ENCODE peak calls at places on chromosomes 13 and 19, in five cellular contexts. Y is K562, Z is H1, J is HepG2, M is GM12878. H is an unnamed sample.

GRCh38 chr19:18339703-18340102 is 695 bp upstream of the PGPEP1 start:
- DNase-seq in M (no peak), Z (peak; percentile 61), J (no peak), Y (peak; percentile 64), H (peak; percentile 50)

GRCh38 chr13:45511310-45512147 is 46.8 kb downstream of the COG3 start:
- DNase-seq in J (peak; percentile 72), Y (peak; percentile 37), Z (no peak), M (peak; percentile 24), H (peak; percentile 60)

GRCh38 chr13:34371645-34372044 is 553.7 kb downstream of the RFC3 start:
- DNase-seq in J (no peak), M (no peak), Z (no peak), Y (no peak), H (no peak)

GRCh38 chr13:30864352-30865130 is 41.5 kb upstream of the MEDAG start:
- DNase-seq in Y (no peak), M (no peak), Z (no peak), J (no peak), H (peak; percentile 71)

GRCh38 chr19:43438291-43439162 is 23.8 kb downstream of the TEX101 start:
- DNase-seq in Y (no peak), Z (no peak), J (no peak), M (no peak), H (peak; percentile 80)

GRCh38 chr13:99805361-99805760 is 166.2 kb downstream of the ZIC5 start:
- DNase-seq in Z (peak; percentile 51), Y (no peak), M (no peak), J (no peak), H (no peak)

GRCh38 chr13:50529154-50529882 is 314.2 kb downstream of the DLEU7 start:
- DNase-seq in Z (no peak), M (no peak), J (no peak), Y (no peak), H (peak; percentile 37)

GRCh38 chr19:10010247-10010691 is at the start of gene COL5A3:
- DNase-seq in Z (peak; percentile 61), J (no peak), Y (peak; percentile 39), M (no peak), H (peak; percentile 51)

GRCh38 chr19:28044477-28044876 is 1168.5 kb downstream of the UQCRFS1 start:
- DNase-seq in Z (no peak), J (no peak), Y (no peak), M (no peak), H (no peak)

GRCh38 chr19:33771308-33772101 is 25.2 kb upstream of the KCTD15 start:
- DNase-seq in Z (peak; percentile 89), Y (peak; percentile 86), M (no peak), J (peak; percentile 50), H (peak; percentile 92)

GRCh38 chr19:40242480-40242879 is 16.0 kb upstream of the CCNP start:
- DNase-seq in Z (no peak), J (no peak), M (no peak), Y (no peak), H (no peak)

GRCh38 chr19:48368942-48369341 is 4.8 kb downstream of the SYNGR4 start:
- DNase-seq in J (no peak), Y (no peak), Z (no peak), M (no peak), H (no peak)

GRCh38 chr19:53161123-53161522 is 2.3 kb upstream of the ZNF347 start:
- DNase-seq in Y (peak; percentile 80), M (no peak), J (no peak), Z (no peak), H (no peak)

GRCh38 chr19:53160350-53160749 is 1.5 kb upstream of the ZNF347 start:
- DNase-seq in Z (no peak), M (no peak), Y (no peak), J (no peak), H (no peak)

GRCh38 chr19:53157601-53158000 is 1.3 kb downstream of the ZNF347 start:
- DNase-seq in Z (peak; percentile 47), M (no peak), Y (no peak), J (no peak), H (peak; percentile 20)

GRCh38 chr19:53156888-53157287 is 2.0 kb downstream of the ZNF347 start:
- DNase-seq in J (no peak), Y (no peak), Z (no peak), M (no peak), H (no peak)

GRCh38 chr19:53158119-53158656 is 665 bp downstream of the ZNF347 start:
- DNase-seq in Y (peak; percentile 37), Z (peak; percentile 65), J (no peak), M (no peak), H (peak; percentile 58)
- TF ChIP-seq YY1 in Y (no peak), Z (no peak), J (no peak), M (no peak), H (no peak)

GRCh38 chr13:89763011-89763410 is 1584.5 kb upstream of the MIR17HG start:
- DNase-seq in J (no peak), M (no peak), Z (no peak), Y (no peak), H (no peak)
- TF ChIP-seq USF2 in J (no peak), M (no peak), Z (no peak), Y (no peak), H (no peak)

GRCh38 chr19:55077106-55077505 is 1.4 kb downstream of the EPS8L1 start:
- DNase-seq in Y (no peak), J (no peak), M (no peak), Z (no peak), H (no peak)

GRCh38 chr19:55071913-55072312 is 3.8 kb upstream of the EPS8L1 start:
- DNase-seq in Z (no peak), J (no peak), M (no peak), Y (no peak), H (no peak)

GRCh38 chr19:55078996-55079395 is 3.3 kb downstream of the EPS8L1 start:
- DNase-seq in M (no peak), J (no peak), Y (no peak), Z (no peak), H (no peak)

GRCh38 chr19:55076321-55076720 is 652 bp downstream of the EPS8L1 start:
- DNase-seq in M (no peak), J (no peak), Z (peak; percentile 60), Y (no peak), H (no peak)

GRCh38 chr19:55075366-55075998 is at the start of gene EPS8L1:
- DNase-seq in Y (no peak), Z (peak; percentile 86), J (no peak), M (no peak), H (no peak)
- TF ChIP-seq YY1 in Y (no peak), Z (no peak), J (no peak), M (no peak), H (no peak)

GRCh38 chr13:29474991-29475390 is 120.5 kb downstream of the SLC7A1 start:
- DNase-seq in J (no peak), Z (no peak), M (no peak), Y (no peak), H (no peak)
- TF ChIP-seq USF2 in J (no peak), Z (no peak), M (no peak), Y (no peak), H (no peak)

DNA sequence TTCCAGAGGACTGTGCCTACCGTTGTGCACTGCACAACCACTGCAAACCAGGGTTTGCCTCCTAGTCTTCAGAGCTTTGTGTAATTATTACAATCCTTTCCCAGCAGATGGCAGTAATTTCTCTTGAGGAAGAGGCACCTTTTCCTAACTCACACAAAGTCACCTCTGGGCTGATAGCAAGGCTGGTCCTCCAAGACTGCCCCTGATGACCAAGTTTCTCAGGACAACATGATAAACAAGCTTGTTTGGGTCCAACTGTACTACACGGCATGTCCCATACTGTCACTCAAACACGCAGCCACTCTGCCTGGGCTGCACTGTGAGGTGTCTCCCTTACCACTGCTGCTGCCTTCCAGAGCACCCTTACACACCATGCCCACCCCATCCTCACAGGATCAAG is 39.3 kb downstream of the RFXAP start:
- DNase-seq in M (no peak), J (peak; percentile 69), Y (peak; percentile 9), Z (no peak), H (peak; percentile 53)
- TF ChIP-seq YY1 in M (no peak), J (no peak), Y (no peak), Z (no peak), H (no peak)

H was measured in SK-N-SH.